ENCODE peak calls at places on chromosomes 16 and 17, in eight cellular contexts. One of them, this sample, is unnamed.

GRCh38 chr17:78653382-78653781 is 76.2 kb upstream of the DNAH17 start:
- DNase-seq in GDM1: no peak
- DNase-seq in prostate gland: no peak
- DNase-seq in activated gamma-delta T cell treated with Interleukin-2 at 50 U/mL for 16 hours: no peak
- DNase-seq in HAP-1: no peak
- DNase-seq in skeletal muscle cell: no peak
- DNase-seq in IMR-90: peak
- DNase-seq in HFFc6: peak
- DNase-seq in this sample: no peak

GRCh38 chr17:58630883-58631522 is 60.8 kb downstream of the TEX14 start:
- DNase-seq in GDM1: no peak
- DNase-seq in prostate gland: peak
- DNase-seq in activated gamma-delta T cell treated with Interleukin-2 at 50 U/mL for 16 hours: peak
- DNase-seq in HAP-1: peak
- DNase-seq in skeletal muscle cell: no peak
- DNase-seq in IMR-90: no peak
- DNase-seq in HFFc6: peak
- DNase-seq in this sample: peak

GRCh38 chr17:39736319-39737165 is 1.2 kb upstream of the GRB7 start:
- DNase-seq in GDM1: no peak
- DNase-seq in prostate gland: no peak
- DNase-seq in activated gamma-delta T cell treated with Interleukin-2 at 50 U/mL for 16 hours: no peak
- DNase-seq in HAP-1: no peak
- DNase-seq in skeletal muscle cell: no peak
- DNase-seq in IMR-90: no peak
- DNase-seq in HFFc6: peak
- DNase-seq in this sample: no peak

GRCh38 chr17:36935681-36936454 is 1.4 kb upstream of the LHX1 start:
- DNase-seq in GDM1: no peak
- DNase-seq in prostate gland: no peak
- DNase-seq in activated gamma-delta T cell treated with Interleukin-2 at 50 U/mL for 16 hours: no peak
- DNase-seq in HAP-1: peak
- DNase-seq in skeletal muscle cell: no peak
- DNase-seq in IMR-90: no peak
- DNase-seq in HFFc6: no peak
- DNase-seq in this sample: peak

GRCh38 chr17:58324409-58325288 is 3.9 kb downstream of the TSPOAP1 start:
- DNase-seq in GDM1: no peak
- DNase-seq in prostate gland: peak
- DNase-seq in activated gamma-delta T cell treated with Interleukin-2 at 50 U/mL for 16 hours: no peak
- DNase-seq in HAP-1: no peak
- DNase-seq in skeletal muscle cell: no peak
- DNase-seq in IMR-90: peak
- DNase-seq in HFFc6: no peak
- DNase-seq in this sample: no peak

GRCh38 chr16:11682655-11683096 is 14.4 kb downstream of the SNN start:
- DNase-seq in GDM1: no peak
- DNase-seq in prostate gland: no peak
- DNase-seq in activated gamma-delta T cell treated with Interleukin-2 at 50 U/mL for 16 hours: no peak
- DNase-seq in HAP-1: no peak
- DNase-seq in skeletal muscle cell: peak
- DNase-seq in IMR-90: peak
- DNase-seq in HFFc6: peak
- DNase-seq in this sample: no peak

GRCh38 chr17:48575066-48575582 is 3.0 kb downstream of the HOXB4 start:
- DNase-seq in GDM1: no peak
- DNase-seq in prostate gland: no peak
- DNase-seq in activated gamma-delta T cell treated with Interleukin-2 at 50 U/mL for 16 hours: no peak
- DNase-seq in HAP-1: peak
- DNase-seq in skeletal muscle cell: no peak
- DNase-seq in IMR-90: peak
- DNase-seq in HFFc6: no peak
- DNase-seq in this sample: no peak

GRCh38 chr17:67506966-67507365 is 129.9 kb downstream of the PITPNC1 start:
- DNase-seq in GDM1: no peak
- DNase-seq in prostate gland: no peak
- DNase-seq in activated gamma-delta T cell treated with Interleukin-2 at 50 U/mL for 16 hours: no peak
- DNase-seq in HAP-1: no peak
- DNase-seq in skeletal muscle cell: peak
- DNase-seq in IMR-90: peak
- DNase-seq in HFFc6: peak
- DNase-seq in this sample: no peak

GRCh38 chr17:73748521-73748920 is 104.3 kb upstream of the SDK2 start:
- DNase-seq in GDM1: no peak
- DNase-seq in prostate gland: no peak
- DNase-seq in activated gamma-delta T cell treated with Interleukin-2 at 50 U/mL for 16 hours: no peak
- DNase-seq in HAP-1: no peak
- DNase-seq in skeletal muscle cell: no peak
- DNase-seq in IMR-90: no peak
- DNase-seq in HFFc6: no peak
- DNase-seq in this sample: no peak

GRCh38 chr16:85384831-85385462 is 228.2 kb upstream of the GSE1 start:
- DNase-seq in GDM1: no peak
- DNase-seq in prostate gland: peak
- DNase-seq in activated gamma-delta T cell treated with Interleukin-2 at 50 U/mL for 16 hours: no peak
- DNase-seq in HAP-1: no peak
- DNase-seq in skeletal muscle cell: no peak
- DNase-seq in IMR-90: no peak
- DNase-seq in HFFc6: no peak
- DNase-seq in this sample: no peak

GRCh38 chr16:30948087-30948955 is 547 bp upstream of the ORAI3 start:
- DNase-seq in GDM1: no peak
- DNase-seq in prostate gland: peak
- DNase-seq in activated gamma-delta T cell treated with Interleukin-2 at 50 U/mL for 16 hours: no peak
- DNase-seq in HAP-1: peak
- DNase-seq in skeletal muscle cell: peak
- DNase-seq in IMR-90: peak
- DNase-seq in HFFc6: peak
- DNase-seq in this sample: no peak

GRCh38 chr16:59913666-59914065 is 1179.5 kb upstream of the GOT2 start:
- DNase-seq in GDM1: no peak
- DNase-seq in prostate gland: no peak
- DNase-seq in activated gamma-delta T cell treated with Interleukin-2 at 50 U/mL for 16 hours: no peak
- DNase-seq in HAP-1: no peak
- DNase-seq in skeletal muscle cell: no peak
- DNase-seq in IMR-90: no peak
- DNase-seq in HFFc6: no peak
- DNase-seq in this sample: no peak

GRCh38 chr17:61474235-61474927 is 22.2 kb downstream of the TBX4 start:
- DNase-seq in GDM1: no peak
- DNase-seq in prostate gland: peak
- DNase-seq in activated gamma-delta T cell treated with Interleukin-2 at 50 U/mL for 16 hours: no peak
- DNase-seq in HAP-1: no peak
- DNase-seq in skeletal muscle cell: peak
- DNase-seq in IMR-90: peak
- DNase-seq in HFFc6: peak
- DNase-seq in this sample: no peak

GRCh38 chr17:64159051-64159590 is 29.2 kb upstream of the ERN1 start:
- DNase-seq in GDM1: no peak
- DNase-seq in prostate gland: peak
- DNase-seq in activated gamma-delta T cell treated with Interleukin-2 at 50 U/mL for 16 hours: no peak
- DNase-seq in HAP-1: no peak
- DNase-seq in skeletal muscle cell: no peak
- DNase-seq in IMR-90: no peak
- DNase-seq in HFFc6: no peak
- DNase-seq in this sample: no peak

GRCh38 chr17:34715504-34715903 is 136.1 kb downstream of the TMEM132E start:
- DNase-seq in GDM1: no peak
- DNase-seq in prostate gland: no peak
- DNase-seq in activated gamma-delta T cell treated with Interleukin-2 at 50 U/mL for 16 hours: no peak
- DNase-seq in HAP-1: no peak
- DNase-seq in skeletal muscle cell: no peak
- DNase-seq in IMR-90: no peak
- DNase-seq in HFFc6: no peak
- DNase-seq in this sample: no peak

GRCh38 chr17:50239913-50240312 is 34.4 kb upstream of the TMEM92 start:
- DNase-seq in GDM1: no peak
- DNase-seq in prostate gland: no peak
- DNase-seq in activated gamma-delta T cell treated with Interleukin-2 at 50 U/mL for 16 hours: no peak
- DNase-seq in HAP-1: no peak
- DNase-seq in skeletal muscle cell: no peak
- DNase-seq in IMR-90: no peak
- DNase-seq in HFFc6: no peak
- DNase-seq in this sample: no peak

GRCh38 chr17:21375757-21376584 is at the start of gene KCNJ12:
- DNase-seq in GDM1: no peak
- DNase-seq in prostate gland: no peak
- DNase-seq in activated gamma-delta T cell treated with Interleukin-2 at 50 U/mL for 16 hours: no peak
- DNase-seq in HAP-1: no peak
- DNase-seq in skeletal muscle cell: no peak
- DNase-seq in IMR-90: no peak
- DNase-seq in HFFc6: no peak
- DNase-seq in this sample: no peak

GRCh38 chr16:81738831-81739496 is 40.1 kb upstream of the PLCG2 start:
- DNase-seq in GDM1: peak
- DNase-seq in prostate gland: no peak
- DNase-seq in activated gamma-delta T cell treated with Interleukin-2 at 50 U/mL for 16 hours: no peak
- DNase-seq in HAP-1: no peak
- DNase-seq in skeletal muscle cell: no peak
- DNase-seq in IMR-90: no peak
- DNase-seq in HFFc6: no peak
- DNase-seq in this sample: no peak

GRCh38 chr17:37089998-37090397 is 141.2 kb downstream of the AATF start:
- DNase-seq in GDM1: peak
- DNase-seq in prostate gland: no peak
- DNase-seq in activated gamma-delta T cell treated with Interleukin-2 at 50 U/mL for 16 hours: peak
- DNase-seq in HAP-1: no peak
- DNase-seq in skeletal muscle cell: no peak
- DNase-seq in IMR-90: no peak
- DNase-seq in HFFc6: no peak
- DNase-seq in this sample: peak

GRCh38 chr16:1264257-1265089 is 8.6 kb downstream of the TPSD1 start:
- DNase-seq in GDM1: no peak
- DNase-seq in prostate gland: no peak
- DNase-seq in activated gamma-delta T cell treated with Interleukin-2 at 50 U/mL for 16 hours: no peak
- DNase-seq in HAP-1: no peak
- DNase-seq in skeletal muscle cell: no peak
- DNase-seq in IMR-90: no peak
- DNase-seq in HFFc6: no peak
- DNase-seq in this sample: no peak

GRCh38 chr16:66705790-66706505 is 9.4 kb upstream of the CMTM4 start:
- DNase-seq in GDM1: no peak
- DNase-seq in prostate gland: peak
- DNase-seq in activated gamma-delta T cell treated with Interleukin-2 at 50 U/mL for 16 hours: no peak
- DNase-seq in HAP-1: no peak
- DNase-seq in skeletal muscle cell: no peak
- DNase-seq in IMR-90: peak
- DNase-seq in HFFc6: peak
- DNase-seq in this sample: no peak

GRCh38 chr16:85821441-85821901 is 22.0 kb downstream of the COX4I1 start:
- DNase-seq in GDM1: peak
- DNase-seq in prostate gland: peak
- DNase-seq in activated gamma-delta T cell treated with Interleukin-2 at 50 U/mL for 16 hours: peak
- DNase-seq in HAP-1: peak
- DNase-seq in skeletal muscle cell: peak
- DNase-seq in IMR-90: peak
- DNase-seq in HFFc6: peak
- DNase-seq in this sample: peak

GRCh38 chr17:40018211-40019121 is 3.2 kb downstream of the CSF3 start:
- DNase-seq in GDM1: no peak
- DNase-seq in prostate gland: no peak
- DNase-seq in activated gamma-delta T cell treated with Interleukin-2 at 50 U/mL for 16 hours: no peak
- DNase-seq in HAP-1: no peak
- DNase-seq in skeletal muscle cell: no peak
- DNase-seq in IMR-90: no peak
- DNase-seq in HFFc6: no peak
- DNase-seq in this sample: no peak

GRCh38 chr16:143456-143855 is 5.0 kb upstream of the NPRL3 start:
- DNase-seq in GDM1: no peak
- DNase-seq in prostate gland: no peak
- DNase-seq in activated gamma-delta T cell treated with Interleukin-2 at 50 U/mL for 16 hours: no peak
- DNase-seq in HAP-1: no peak
- DNase-seq in skeletal muscle cell: no peak
- DNase-seq in IMR-90: no peak
- DNase-seq in HFFc6: peak
- DNase-seq in this sample: no peak

GRCh38 chr17:42365136-42365535 is 23.1 kb downstream of the STAT3 start:
- DNase-seq in GDM1: no peak
- DNase-seq in prostate gland: no peak
- DNase-seq in activated gamma-delta T cell treated with Interleukin-2 at 50 U/mL for 16 hours: no peak
- DNase-seq in HAP-1: no peak
- DNase-seq in skeletal muscle cell: no peak
- DNase-seq in IMR-90: peak
- DNase-seq in HFFc6: peak
- DNase-seq in this sample: no peak

GRCh38 chr17:76558210-76559095 is 18.6 kb downstream of the PRCD start:
- DNase-seq in GDM1: no peak
- DNase-seq in prostate gland: no peak
- DNase-seq in activated gamma-delta T cell treated with Interleukin-2 at 50 U/mL for 16 hours: no peak
- DNase-seq in HAP-1: no peak
- DNase-seq in skeletal muscle cell: no peak
- DNase-seq in IMR-90: peak
- DNase-seq in HFFc6: peak
- DNase-seq in this sample: no peak

This sample was measured in effector memory CD8-positive, alpha-beta T cell.